ENCODE peak calls at places on chromosomes 5 and 9, in four cellular contexts. X, L, D and U are unnamed samples.

GRCh38 chr9:121754655-121755436 is 103.4 kb downstream of the DAB2IP start:
- DNase-seq in X (no peak), L (no peak), D (no peak), U (no peak)

GRCh38 chr5:126395198-126395597 is 28.0 kb upstream of the GRAMD2B start:
- DNase-seq in D (no peak), X (no peak), L (peak), U (no peak)

GRCh38 chr5:170420809-170421412 is 31.7 kb upstream of the KCNMB1 start:
- DNase-seq in L (peak), X (peak), D (peak), U (peak)

GRCh38 chr9:133874061-133874638 is 118.0 kb downstream of the VAV2 start:
- DNase-seq in X (no peak), D (no peak), L (peak), U (no peak)

GRCh38 chr5:42718591-42718990 is 38.0 kb upstream of the CCDC152 start:
- DNase-seq in D (no peak), L (peak), X (no peak), U (no peak)

GRCh38 chr9:93532121-93532520 is 44.3 kb upstream of the PHF2 start:
- DNase-seq in D (no peak), L (no peak), X (no peak), U (peak)

GRCh38 chr5:36705055-36705454 is 98.6 kb downstream of the SLC1A3 start:
- DNase-seq in D (no peak), X (no peak), L (no peak), U (no peak)

GRCh38 chr9:133306242-133307194 is 29.5 kb downstream of the SURF6 start:
- DNase-seq in X (no peak), L (no peak), D (no peak), U (no peak)

GRCh38 chr5:107487056-107487461 is 183.7 kb downstream of the EFNA5 start:
- DNase-seq in L (no peak), D (no peak), X (no peak), U (no peak)

GRCh38 chr9:91884746-91885687 is 65.0 kb downstream of the ROR2 start:
- DNase-seq in L (peak), D (no peak), X (no peak), U (no peak)

GRCh38 chr5:38249812-38250211 is 8.5 kb upstream of the EGFLAM start:
- DNase-seq in X (no peak), L (no peak), D (no peak), U (no peak)

GRCh38 chr5:115489725-115490124 is 54.9 kb downstream of the FEM1C start:
- DNase-seq in D (peak), L (no peak), X (no peak), U (no peak)

GRCh38 chr5:55037046-55037771 is 13.2 kb downstream of the GZMK start:
- DNase-seq in D (peak), X (peak), L (peak), U (no peak)

GRCh38 chr5:152532714-152533113 is 127.6 kb upstream of the NMUR2 start:
- DNase-seq in D (peak), L (peak), X (peak), U (peak)

GRCh38 chr5:160959804-160960203 is 107.8 kb upstream of the ATP10B start:
- DNase-seq in X (no peak), D (peak), L (peak), U (no peak)

GRCh38 chr5:132260051-132260450 is 2.6 kb downstream of the PDLIM4 start:
- DNase-seq in X (no peak), L (peak), D (no peak), U (no peak)

GRCh38 chr5:170501361-170501760 is 2.5 kb upstream of the KCNIP1 start:
- DNase-seq in X (no peak), L (no peak), D (no peak), U (no peak)

GRCh38 chr5:157478726-157479125 is 18.7 kb downstream of the NIPAL4 start:
- DNase-seq in L (no peak), X (no peak), D (no peak), U (no peak)

GRCh38 chr9:94907246-94907936 is 180.9 kb downstream of the AOPEP start:
- DNase-seq in X (no peak), L (no peak), D (peak), U (no peak)

GRCh38 chr5:3359642-3360041 is 236.0 kb upstream of the IRX1 start:
- DNase-seq in L (no peak), X (no peak), D (no peak), U (no peak)

GRCh38 chr5:370311-370958 is 48.9 kb downstream of the AHRR start:
- DNase-seq in L (no peak), X (no peak), D (no peak), U (no peak)

GRCh38 chr5:79992891-79993290 is 1.8 kb upstream of the MTX3 start:
- DNase-seq in L (peak), X (no peak), D (no peak), U (no peak)

GRCh38 chr9:114960276-114960675 is 29.9 kb upstream of the TNFSF8 start:
- DNase-seq in D (no peak), X (no peak), L (no peak), U (no peak)

GRCh38 chr5:117486879-117487391 is 912.3 kb upstream of the SEMA6A start:
- DNase-seq in L (no peak), D (peak), X (no peak), U (no peak)

GRCh38 chr5:79746645-79747044 is 57.0 kb downstream of the CMYA5 start:
- DNase-seq in X (no peak), D (no peak), L (no peak), U (no peak)

GRCh38 chr9:16458696-16459420 is 411.6 kb downstream of the BNC2 start:
- DNase-seq in D (no peak), X (no peak), L (peak), U (no peak)

GRCh38 chr9:34459356-34459755 is 751 bp downstream of the DNAI1 start:
- DNase-seq in L (no peak), X (no peak), D (no peak), U (no peak)

GRCh38 chr5:148125641-148126040 is 42.7 kb upstream of the SPINK14 start:
- DNase-seq in X (no peak), L (peak), D (peak), U (no peak)

GRCh38 chr5:88691945-88692868 is 190.8 kb downstream of the MEF2C start:
- DNase-seq in L (peak), D (peak), X (no peak), U (no peak)

GRCh38 chr5:137203011-137203632 is 296.0 kb downstream of the SPOCK1 start:
- DNase-seq in D (no peak), L (no peak), X (no peak), U (no peak)

GRCh38 chr9:34133436-34133949 is 7.0 kb upstream of the DCAF12 start:
- DNase-seq in X (no peak), L (no peak), D (no peak), U (no peak)

GRCh38 chr5:179914032-179914755 is 6.5 kb upstream of the TBC1D9B start:
- DNase-seq in X (no peak), D (peak), L (peak), U (no peak)

GRCh38 chr9:123322771-123323481 is 33.1 kb upstream of the CRB2 start:
- DNase-seq in L (no peak), D (no peak), X (peak), U (no peak)

GRCh38 chr9:130570200-130570599 is 9.2 kb upstream of the FUBP3 start:
- DNase-seq in X (no peak), L (peak), D (peak), U (peak)

GRCh38 chr5:174837919-174838902 is 113.8 kb downstream of the MSX2 start:
- DNase-seq in D (peak), X (no peak), L (peak), U (peak)

GRCh38 chr9:133254471-133254870 is 20.5 kb downstream of the ABO start:
- DNase-seq in D (no peak), L (no peak), X (no peak), U (no peak)

GRCh38 chr5:74392698-74393431 is 247.7 kb downstream of the ENC1 start:
- DNase-seq in D (peak), L (peak), X (no peak), U (no peak)

GRCh38 chr5:111734013-111734412 is 23.0 kb downstream of the NREP start:
- DNase-seq in X (no peak), L (peak), D (no peak), U (no peak)

GRCh38 chr9:120267929-120268328 is 312.0 kb downstream of the CDK5RAP2 start:
- DNase-seq in D (no peak), L (no peak), X (no peak), U (no peak)